ENCODE peak calls at places on chromosome 21, in seven cellular contexts. M, B, K, F, O, V and Z are unnamed samples.

GRCh38 chr21:40043423-40043822 is 176.2 kb downstream of the PCP4 start:
- DNase-seq in V (no peak), F (no peak), O (no peak), K (no peak), M (no peak), B (no peak), Z (no peak)

GRCh38 chr21:19076031-19076430 is 672.4 kb upstream of the TMPRSS15 start:
- DNase-seq in B (no peak), M (no peak), V (no peak), F (no peak), O (no peak), K (no peak), Z (no peak)

GRCh38 chr21:18893411-18893810 is 489.8 kb upstream of the TMPRSS15 start:
- DNase-seq in V (no peak), F (no peak), B (no peak), K (no peak), M (no peak), O (no peak), Z (no peak)

GRCh38 chr21:40793057-40793456 is 53.9 kb downstream of the DSCAM start:
- DNase-seq in M (no peak), F (no peak), O (no peak), B (peak; percentile 38), V (no peak), K (no peak), Z (no peak)

GRCh38 chr21:38989745-38990423 is 184.2 kb downstream of the ETS2 start:
- DNase-seq in V (no peak), O (peak; percentile 92), B (peak; percentile 39), F (no peak), K (peak; percentile 59), M (peak; percentile 85), Z (no peak)

GRCh38 chr21:31911138-31911907 is 38.5 kb downstream of the HUNK start:
- DNase-seq in F (no peak), K (no peak), M (no peak), V (no peak), B (peak; percentile 47), O (peak; percentile 49), Z (no peak)

GRCh38 chr21:34625194-34625593 is 10.3 kb upstream of the RCAN1 start:
- DNase-seq in M (no peak), V (no peak), B (no peak), K (no peak), F (no peak), O (no peak), Z (no peak)

GRCh38 chr21:34344584-34344983 is 19.2 kb upstream of the KCNE2 start:
- DNase-seq in V (no peak), K (no peak), M (peak; percentile 17), O (no peak), B (no peak), F (no peak), Z (no peak)

GRCh38 chr21:14071902-14072734 is 138.6 kb downstream of the LIPI start:
- DNase-seq in O (no peak), K (peak; percentile 20), V (peak; percentile 38), B (no peak), M (no peak), F (no peak), Z (peak; percentile 9)

DNA sequence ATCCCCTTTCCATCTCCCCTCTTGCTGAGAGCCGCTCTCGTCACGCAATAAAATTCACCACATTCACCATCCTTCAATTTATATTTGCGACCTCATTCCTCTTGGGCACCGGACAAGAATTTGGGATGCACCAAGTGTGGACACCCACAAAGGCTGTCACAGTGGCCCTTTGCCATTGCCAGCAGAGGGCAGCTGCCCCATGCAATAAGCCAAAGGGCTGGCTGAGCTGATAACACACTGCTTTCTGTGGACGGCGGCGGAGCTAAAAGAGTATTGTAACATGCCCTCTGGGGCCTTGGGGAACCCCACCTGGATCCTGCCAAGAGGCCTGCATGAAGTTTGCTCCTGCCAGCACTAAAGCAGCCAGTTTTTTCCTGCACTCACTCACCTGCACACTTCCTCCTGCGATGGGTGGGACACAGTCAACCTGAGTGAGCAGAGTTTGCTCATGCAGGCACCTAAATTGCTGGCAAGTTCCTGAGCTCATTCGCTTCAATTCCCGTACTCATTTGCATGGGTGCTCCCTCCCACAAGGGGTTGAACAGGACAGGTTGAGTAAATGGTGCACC is 792.3 kb upstream of the ADAMTS5 start:
- DNase-seq in K (no peak), O (no peak), M (no peak), V (no peak), F (no peak), B (no peak), Z (no peak)
- TF ChIP-seq CTCF in K (no peak), O (peak; percentile 33), M (peak; percentile 35), V (peak; percentile 48), F (peak; percentile 7), B (peak; percentile 69), Z (peak; percentile 25)

DNA sequence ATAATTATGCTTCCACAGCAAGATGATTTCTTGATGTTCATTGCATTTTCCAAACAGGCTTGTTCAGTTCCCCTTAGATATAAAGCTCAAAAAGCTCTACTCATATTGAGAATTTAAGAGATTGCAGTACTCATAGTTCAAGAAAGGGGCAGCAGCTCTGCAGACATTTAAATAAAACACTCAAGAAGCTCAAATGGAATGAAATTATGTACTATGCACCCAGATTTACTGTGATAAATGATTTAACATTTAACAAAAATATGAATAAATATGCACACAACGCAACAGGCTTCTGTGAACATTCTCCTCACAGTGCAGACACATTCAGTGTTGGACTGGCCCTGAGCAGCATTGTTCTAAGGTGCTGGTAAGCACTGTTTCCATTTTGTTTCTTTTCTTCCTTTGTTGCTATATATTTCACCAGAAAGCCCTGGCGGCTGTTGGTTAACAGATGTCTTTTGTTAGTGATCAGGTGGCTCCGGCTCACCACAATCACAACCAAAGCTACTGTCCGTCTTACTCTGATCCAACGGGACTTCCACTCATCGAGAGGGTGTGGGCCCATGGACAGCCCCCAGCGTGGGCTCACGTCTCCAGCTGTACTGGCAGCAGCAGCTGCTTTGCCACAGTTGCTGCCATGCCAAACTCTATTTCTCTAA is 1440.3 kb downstream of the NCAM2 start:
- DNase-seq in V (no peak), O (no peak), B (no peak), K (no peak), F (no peak), M (no peak), Z (no peak)
- TF ChIP-seq CTCF in V (no peak), O (no peak), B (no peak), K (no peak), F (no peak), M (no peak), Z (no peak)

GRCh38 chr21:37060296-37060695 is 12.6 kb downstream of the PIGP start:
- DNase-seq in O (peak; percentile 99), K (peak; percentile 40), M (peak; percentile 97), B (peak; percentile 97), F (peak; percentile 97), V (peak; percentile 68), Z (no peak)
- TF ChIP-seq CTCF in O (peak; percentile 26), K (no peak), M (peak; percentile 38), B (peak; percentile 22), F (peak; percentile 20), V (no peak), Z (no peak)

GRCh38 chr21:42465008-42465878 is 30.8 kb downstream of the RSPH1 start:
- DNase-seq in K (peak; percentile 43), M (no peak), B (no peak), O (no peak), F (no peak), V (no peak), Z (peak; percentile 50)

GRCh38 chr21:42468511-42469131 is 27.4 kb downstream of the RSPH1 start:
- DNase-seq in K (no peak), B (no peak), F (no peak), V (no peak), O (no peak), M (no peak), Z (no peak)

GRCh38 chr21:42469272-42469671 is 26.8 kb downstream of the RSPH1 start:
- DNase-seq in F (no peak), O (no peak), M (no peak), K (no peak), V (no peak), B (no peak), Z (no peak)

GRCh38 chr21:42466700-42467612 is 29.1 kb downstream of the RSPH1 start:
- DNase-seq in K (no peak), V (no peak), O (no peak), F (no peak), M (peak; percentile 32), B (no peak), Z (peak; percentile 56)

DNA sequence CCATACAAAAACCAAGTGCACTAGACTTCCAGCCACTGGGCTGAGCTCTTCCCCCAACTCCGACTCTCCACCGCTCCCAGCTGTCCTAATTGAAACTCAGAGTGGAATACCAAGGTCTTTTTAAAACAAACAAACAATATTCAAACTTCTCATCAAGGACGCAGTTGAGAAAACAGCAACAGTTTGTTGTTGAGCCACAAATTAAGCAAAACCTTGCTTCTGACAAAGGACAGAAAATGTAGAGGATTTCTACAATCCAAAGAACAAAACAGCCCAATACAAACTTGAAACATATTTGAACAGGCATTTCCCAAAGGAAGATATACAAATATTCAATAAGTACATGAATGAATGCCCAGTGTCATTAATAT is 28.4 kb downstream of the RSPH1 start:
- DNase-seq in B (no peak), K (no peak), O (no peak), V (no peak), F (no peak), M (no peak), Z (no peak)
- TF ChIP-seq CTCF in B (no peak), K (no peak), O (no peak), V (no peak), F (no peak), M (no peak), Z (no peak)

GRCh38 chr21:46639489-46640386 is 4.3 kb downstream of the PRMT2 start:
- DNase-seq in M (peak; percentile 49), K (no peak), O (peak; percentile 46), V (no peak), F (no peak), B (peak; percentile 25), Z (no peak)
- TF ChIP-seq CTCF in M (peak; percentile 40), K (no peak), O (peak; percentile 44), V (peak; percentile 56), F (peak; percentile 23), B (peak; percentile 74), Z (peak; percentile 12)

DNA sequence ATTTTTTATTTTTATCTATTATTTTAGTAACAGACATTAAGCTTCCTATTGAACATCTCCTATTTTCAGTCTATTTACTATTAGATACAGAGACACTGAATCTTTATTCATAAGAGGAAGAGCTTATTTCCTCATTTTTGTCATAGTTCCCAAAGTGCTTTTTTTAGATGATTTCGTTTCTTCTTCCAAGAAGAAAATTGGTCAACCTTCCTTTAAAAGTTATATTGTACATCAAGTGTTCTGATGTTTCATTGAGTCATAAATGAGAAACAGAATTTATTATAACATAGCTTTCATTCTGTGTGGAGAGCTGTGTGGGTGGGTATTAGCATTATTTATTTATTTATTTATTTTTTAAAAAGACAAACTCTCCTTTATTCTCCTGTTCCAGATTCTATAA is 50.6 kb upstream of the BACH1 start:
- DNase-seq in V (no peak), M (no peak), K (no peak), B (no peak), F (no peak), O (peak; percentile 69), Z (no peak)
- TF ChIP-seq CTCF in V (no peak), M (no peak), K (no peak), B (no peak), F (no peak), O (no peak), Z (no peak)

GRCh38 chr21:42850866-42851391 is 28.4 kb downstream of the WDR4 start:
- DNase-seq in K (peak; percentile 34), V (no peak), O (peak; percentile 14), F (no peak), M (no peak), B (no peak), Z (no peak)
- TF ChIP-seq CTCF in K (no peak), V (peak; percentile 37), O (peak; percentile 33), F (peak; percentile 60), M (peak; percentile 35), B (peak; percentile 71), Z (peak; percentile 54)